ENCODE peak calls at places on chromosomes 11 and 22, in nine cellular contexts. U is Panc1, V is OCI-LY7, M is colonic mucosa, S is sigmoid colon, Q is LNCaP clone FGC, Z is astrocyte of the cerebellum, G is fibroblast of villous mesenchyme, L is IMR-90. B is an unnamed sample.

GRCh38 chr22:44382461-44383038 is 69.8 kb upstream of the SHISAL1 start:
- DNase-seq in U (no peak), V (no peak), M (no peak), S (peak; percentile 51), Q (no peak), Z (no peak), G (no peak), L (no peak), B (no peak)

GRCh38 chr22:25766418-25766817 is 24.4 kb downstream of the MYO18B start:
- DNase-seq in U (no peak), V (no peak), M (no peak), S (no peak), Q (no peak), Z (no peak), G (no peak), L (no peak), B (no peak)

GRCh38 chr22:43343262-43343988 is at the start of gene SCUBE1:
- DNase-seq in U (no peak), V (no peak), M (peak; percentile 48), S (no peak), Q (no peak), Z (no peak), G (peak; percentile 26), L (no peak), B (no peak)

GRCh38 chr11:11931461-11932055 is 76.9 kb downstream of the DKK3 start:
- DNase-seq in U (no peak), V (peak; percentile 38), M (no peak), S (no peak), Q (peak; percentile 15), Z (peak; percentile 63), G (peak; percentile 71), L (peak; percentile 74), B (peak; percentile 70)

GRCh38 chr11:127649071-127649470 is 648.5 kb upstream of the KIRREL3 start:
- DNase-seq in U (no peak), V (no peak), M (no peak), S (no peak), Q (no peak), Z (no peak), G (no peak), L (no peak), B (no peak)

GRCh38 chr11:112025682-112026081 is 474 bp downstream of the DLAT start:
- DNase-seq in U (no peak), V (peak; percentile 17), M (no peak), S (no peak), Q (no peak), Z (no peak), G (peak; percentile 29), L (peak; percentile 23), B (peak; percentile 17)

GRCh38 chr11:34639545-34639944 is 18.7 kb downstream of the EHF start:
- DNase-seq in U (no peak), V (no peak), M (peak; percentile 75), S (no peak), Q (peak; percentile 90), Z (no peak), G (no peak), L (no peak), B (no peak)

GRCh38 chr11:5541427-5541826 is 6.9 kb downstream of the OR52H1 start:
- DNase-seq in U (no peak), V (no peak), M (no peak), S (no peak), Q (no peak), Z (no peak), G (no peak), L (no peak), B (no peak)

GRCh38 chr11:6523253-6523652 is 26.2 kb downstream of the DNHD1 start:
- DNase-seq in U (peak; percentile 30), V (no peak), M (no peak), S (no peak), Q (peak; percentile 31), Z (peak; percentile 11), G (peak; percentile 53), L (peak; percentile 81), B (peak; percentile 43)

GRCh38 chr22:28442951-28443876 is 236.4 kb downstream of the TTC28 start:
- DNase-seq in U (no peak), V (peak; percentile 1), M (peak; percentile 72), S (peak; percentile 84), Q (no peak), Z (peak; percentile 59), G (peak; percentile 69), L (peak; percentile 76), B (peak; percentile 81)

GRCh38 chr22:40204331-40205116 is 26.8 kb downstream of the TNRC6B start:
- DNase-seq in U (no peak), V (no peak), M (no peak), S (no peak), Q (no peak), Z (no peak), G (peak; percentile 86), L (peak; percentile 73), B (peak; percentile 99)

GRCh38 chr11:95977534-95978174 is 53.7 kb upstream of the MTMR2 start:
- DNase-seq in U (peak; percentile 76), V (no peak), M (no peak), S (no peak), Q (no peak), Z (no peak), G (peak; percentile 46), L (peak; percentile 69), B (no peak)

GRCh38 chr22:50563410-50564160 is 866 bp upstream of the SYCE3 start:
- DNase-seq in U (no peak), V (no peak), M (no peak), S (no peak), Q (no peak), Z (no peak), G (no peak), L (no peak), B (no peak)

GRCh38 chr11:12291313-12291712 is 86.1 kb upstream of the PARVA start:
- DNase-seq in U (no peak), V (no peak), M (no peak), S (no peak), Q (no peak), Z (no peak), G (no peak), L (no peak), B (no peak)

GRCh38 chr11:31815743-31816466 is 4.8 kb upstream of the PAX6 start:
- DNase-seq in U (no peak), V (no peak), M (no peak), S (no peak), Q (no peak), Z (no peak), G (no peak), L (no peak), B (no peak)

GRCh38 chr11:75305993-75306392 is 45.5 kb downstream of the ARRB1 start:
- DNase-seq in U (no peak), V (no peak), M (no peak), S (peak; percentile 51), Q (no peak), Z (no peak), G (no peak), L (no peak), B (no peak)

GRCh38 chr11:119460582-119460981 is 37.6 kb upstream of the THY1 start:
- DNase-seq in U (no peak), V (peak; percentile 35), M (no peak), S (no peak), Q (no peak), Z (peak; percentile 89), G (peak; percentile 94), L (peak; percentile 97), B (peak; percentile 97)

GRCh38 chr11:7281083-7281482 is 29.4 kb downstream of the SYT9 start:
- DNase-seq in U (peak; percentile 64), V (no peak), M (no peak), S (no peak), Q (peak; percentile 14), Z (no peak), G (no peak), L (no peak), B (no peak)

GRCh38 chr22:42693763-42694683 is 26.6 kb downstream of the A4GALT start:
- DNase-seq in U (no peak), V (no peak), M (no peak), S (no peak), Q (no peak), Z (no peak), G (no peak), L (no peak), B (no peak)

GRCh38 chr11:62443390-62444201 is 24.8 kb downstream of the SCGB1A1 start:
- DNase-seq in U (no peak), V (no peak), M (no peak), S (peak; percentile 83), Q (no peak), Z (no peak), G (no peak), L (no peak), B (peak; percentile 85)

DNA sequence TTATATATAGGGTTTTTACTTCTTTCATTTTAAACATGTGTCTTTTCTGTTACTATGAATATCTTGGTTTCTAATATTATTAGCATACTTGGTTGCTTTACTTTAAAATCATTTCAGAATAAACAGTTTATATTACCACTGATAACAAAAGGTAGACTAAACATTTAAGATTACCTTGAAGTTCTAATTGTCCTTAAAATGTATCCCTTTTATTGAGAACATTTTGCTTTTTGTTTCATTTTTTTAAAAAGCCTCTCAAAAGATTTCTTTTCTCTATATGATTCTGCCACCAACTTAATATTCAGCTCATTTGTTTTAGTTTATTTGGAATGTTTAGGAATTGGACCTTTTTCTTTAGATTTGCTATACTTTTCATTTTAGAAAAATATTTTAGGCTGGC is 39.6 kb downstream of the MED15 start:
- DNase-seq in U (no peak), V (no peak), M (no peak), S (no peak), Q (no peak), Z (no peak), G (no peak), L (no peak), B (no peak)
- TF ChIP-seq CTCF in U (no peak), V (no peak), M (no peak), S (no peak), Q (no peak), Z (no peak), G (no peak), L (no peak), B (no peak)

GRCh38 chr22:46104881-46105493 is 45.3 kb upstream of the PPARA start:
- DNase-seq in U (no peak), V (no peak), M (no peak), S (no peak), Q (no peak), Z (no peak), G (peak; percentile 57), L (no peak), B (no peak)
- TF ChIP-seq CTCF in U (no peak), V (no peak), M (no peak), S (no peak), Q (peak; percentile 12), Z (no peak), G (peak; percentile 9), L (no peak), B (peak; percentile 16)

GRCh38 chr11:115887727-115888126 is 383.5 kb upstream of the CADM1 start:
- DNase-seq in U (no peak), V (no peak), M (no peak), S (no peak), Q (no peak), Z (no peak), G (no peak), L (no peak), B (no peak)
- TF ChIP-seq CTCF in U (no peak), V (no peak), M (no peak), S (no peak), Q (no peak), Z (no peak), G (no peak), L (no peak), B (no peak)

DNA sequence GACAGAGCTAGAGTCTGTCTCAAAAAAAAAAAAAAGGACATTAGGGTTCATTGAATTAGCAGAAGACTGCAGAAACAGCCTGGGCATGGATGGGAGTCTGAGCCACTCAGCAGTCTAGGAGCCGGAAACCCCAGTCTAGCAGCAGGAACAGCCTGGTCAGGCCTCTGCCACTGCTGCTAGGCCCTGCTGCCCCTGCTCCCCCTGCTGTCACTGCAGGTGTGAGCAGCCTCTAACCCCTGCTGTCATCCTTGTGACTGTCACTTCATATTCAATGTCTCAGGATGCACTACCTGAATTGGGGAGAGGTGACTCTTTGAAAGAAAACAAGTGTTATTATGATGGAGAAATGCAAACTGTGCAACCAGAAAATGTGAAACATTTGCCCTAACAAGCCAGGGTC is 7.0 kb upstream of the DDX17 start:
- DNase-seq in U (no peak), V (peak; percentile 75), M (no peak), S (no peak), Q (no peak), Z (no peak), G (no peak), L (no peak), B (no peak)
- TF ChIP-seq CTCF in U (no peak), V (peak; percentile 74), M (no peak), S (no peak), Q (peak; percentile 19), Z (no peak), G (no peak), L (no peak), B (no peak)

B was measured in AG10803.